ENCODE peak calls at places on chromosome 16, in five cellular contexts. D, Z, T, W and G are unnamed samples. For H3K4me1 and H3K9me3, the result is how much of the 10 kb centered on the place peaks cover.

GRCh38 chr16:29680180-29680598 is 1.2 kb downstream of the QPRT start:
- DNase-seq in T (peak), D (no peak), Z (no peak), W (no peak), G (no peak)

GRCh38 chr16:50581830-50582229 is 33.6 kb downstream of the NKD1 start:
- DNase-seq in D (no peak), T (no peak), W (no peak), Z (no peak), G (peak)

GRCh38 chr16:8957061-8957392 is 6.7 kb downstream of the USP7 start:
- DNase-seq in T (no peak), W (no peak), Z (no peak), D (no peak), G (no peak)

GRCh38 chr16:57244463-57244766 is 644 bp upstream of the ARL2BP start:
- DNase-seq in Z (no peak), D (no peak), W (no peak), T (no peak), G (no peak)

GRCh38 chr16:67509016-67509415 is 19.6 kb upstream of the RIPOR1 start:
- DNase-seq in D (no peak), T (no peak), Z (no peak), W (no peak), G (no peak)

GRCh38 chr16:88427376-88427775 is 25.7 kb upstream of the ZFPM1 start:
- DNase-seq in Z (no peak), T (no peak), D (no peak), W (no peak), G (no peak)

GRCh38 chr16:67406628-67407027 is 9.6 kb downstream of the ZDHHC1 start:
- DNase-seq in D (no peak), T (no peak), Z (no peak), W (no peak), G (no peak)

GRCh38 chr16:56294599-56294998 is 103.3 kb downstream of the GNAO1 start:
- DNase-seq in W (no peak), Z (no peak), D (no peak), T (no peak), G (no peak)

GRCh38 chr16:55369151-55369550 is 45.1 kb downstream of the IRX6 start:
- DNase-seq in Z (no peak), T (no peak), D (no peak), W (no peak), G (no peak)

GRCh38 chr16:53518550-53519416 is 15.8 kb upstream of the AKTIP start:
- DNase-seq in T (no peak), W (no peak), Z (no peak), D (peak), G (no peak)

GRCh38 chr16:11087691-11088431 is 143.5 kb downstream of the CLEC16A start:
- DNase-seq in T (no peak), Z (no peak), D (no peak), W (no peak), G (no peak)

GRCh38 chr16:87314990-87315420 is 2.2 kb downstream of the C16orf95 start:
- DNase-seq in T (no peak), Z (no peak), D (no peak), W (no peak), G (peak)

GRCh38 chr16:48936811-48937210 is 326.8 kb upstream of the N4BP1 start:
- DNase-seq in D (no peak), Z (no peak), W (no peak), T (no peak), G (no peak)

GRCh38 chr16:76277099-76278030 is at the start of gene CNTNAP4:
- DNase-seq in D (no peak), W (no peak), T (no peak), Z (peak), G (no peak)

GRCh38 chr16:24776486-24777220 is 47.2 kb downstream of the TNRC6A start:
- DNase-seq in T (peak), Z (peak), W (peak), D (no peak), G (no peak)

GRCh38 chr16:50396770-50397525 is 28.2 kb upstream of the BRD7 start:
- DNase-seq in Z (no peak), W (no peak), D (peak), T (no peak), G (no peak)

GRCh38 chr16:12435730-12436129 is 368.0 kb downstream of the CPPED1 start:
- DNase-seq in W (no peak), T (no peak), Z (no peak), D (no peak), G (no peak)

GRCh38 chr16:10988164-10988803 is 43.9 kb downstream of the CLEC16A start:
- DNase-seq in Z (no peak), W (no peak), T (no peak), D (peak), G (no peak)

GRCh38 chr16:81005644-81006471 is 827 bp downstream of the CMC2 start:
- DNase-seq in T (no peak), Z (no peak), W (no peak), D (no peak), G (no peak)

GRCh38 chr16:85210423-85211169 is 98.3 kb upstream of the CIBAR2 start:
- DNase-seq in W (no peak), T (no peak), D (no peak), Z (no peak), G (no peak)
- H3K4me1 ChIP-seq in W (under half), T (under half), D (under half), Z (half or more), G (under half)

GRCh38 chr16:20878682-20879147 is 21.4 kb downstream of the DCUN1D3 start:
- DNase-seq in T (no peak), Z (no peak), W (peak), D (no peak), G (no peak)
- H3K27ac ChIP-seq in T (peak), Z (peak), W (peak), D (peak), G (peak)

GRCh38 chr16:82895843-82896242 is 269.1 kb downstream of the CDH13 start:
- DNase-seq in T (no peak), Z (no peak), D (no peak), W (no peak), G (no peak)
- H3K9me3 ChIP-seq in T (under half), Z (under half), D (under half), W (under half), G (under half)

DNA sequence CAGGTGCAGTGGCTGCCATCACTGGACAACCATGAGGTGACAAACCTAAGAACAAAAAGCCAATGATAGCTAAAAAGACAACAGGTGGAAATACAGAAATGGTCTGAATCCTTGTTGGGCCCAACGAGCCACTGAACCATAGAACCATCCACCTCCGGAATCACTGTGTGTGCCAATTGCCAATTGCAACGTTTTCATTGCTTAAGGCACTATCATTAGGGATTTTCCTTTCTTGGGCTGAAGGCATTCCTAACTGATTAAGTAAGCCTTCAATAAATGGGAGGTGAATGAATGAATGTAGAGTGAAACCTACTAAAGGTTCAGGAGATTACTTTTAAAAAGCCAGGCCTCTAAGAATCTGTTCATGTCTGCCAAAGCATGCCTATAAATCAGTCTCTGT is 3.6 kb downstream of the USP31 start:
- DNase-seq in W (no peak), T (no peak), Z (no peak), D (no peak), G (no peak)
- H3K4me1 ChIP-seq in W (under half), T (half or more), Z (under half), D (under half), G (under half)

GRCh38 chr16:27444015-27444414 is 42.0 kb downstream of the IL21R start:
- DNase-seq in W (no peak), D (no peak), Z (peak), T (no peak), G (peak)

GRCh38 chr16:27446721-27447120 is 44.7 kb downstream of the IL21R start:
- DNase-seq in W (no peak), T (no peak), D (no peak), Z (no peak), G (peak)

GRCh38 chr16:27441998-27442397 is 40.0 kb downstream of the IL21R start:
- DNase-seq in Z (no peak), D (no peak), W (no peak), T (no peak), G (peak)

GRCh38 chr16:27445502-27446175 is 43.7 kb downstream of the IL21R start:
- DNase-seq in Z (no peak), D (no peak), W (peak), T (no peak), G (peak)

GRCh38 chr16:27444470-27444869 is 42.5 kb downstream of the IL21R start:
- DNase-seq in Z (no peak), W (peak), D (no peak), T (no peak), G (no peak)
- H3K27ac ChIP-seq in Z (no peak), W (no peak), D (no peak), T (no peak), G (no peak)